ENCODE peak calls at places on chromosomes 12 and 14, in eight cellular contexts. V is mesenchymal stem cell; T is LNCaP clone FGC; W is CD8-positive, alpha-beta memory T cell; L is left ventricle myocardium inferior; S is A549; M is transverse colon; H is BE2C. C is an unnamed sample.

GRCh38 chr12:96422192-96422591 is 22.0 kb upstream of the CDK17 start:
- DNase-seq in L (no peak), H (no peak), V (no peak), W (no peak), S (no peak), M (no peak), T (no peak), C (no peak)

GRCh38 chr12:120981407-120981921 is 3.1 kb downstream of the HNF1A start:
- DNase-seq in L (no peak), W (no peak), T (no peak), M (no peak), H (no peak), V (no peak), S (no peak), C (no peak)

GRCh38 chr12:38956337-38956736 is 50.9 kb upstream of the CPNE8 start:
- DNase-seq in M (no peak), V (no peak), L (no peak), W (no peak), H (no peak), S (no peak), T (no peak), C (no peak)

GRCh38 chr12:113287899-113288282 is 47.0 kb downstream of the SLC8B1 start:
- DNase-seq in H (no peak), S (no peak), M (no peak), W (no peak), T (no peak), V (no peak), L (no peak), C (no peak)

GRCh38 chr12:21818627-21819026 is 44.1 kb upstream of the KCNJ8 start:
- DNase-seq in H (no peak), V (no peak), L (no peak), M (no peak), T (no peak), S (no peak), W (no peak), C (peak; percentile 51)

GRCh38 chr14:105487449-105487985 is 831 bp downstream of the CRIP1 start:
- DNase-seq in L (peak; percentile 67), H (no peak), S (no peak), W (peak; percentile 70), V (no peak), M (peak; percentile 81), T (no peak), C (no peak)

GRCh38 chr14:92653162-92653651 is 95.2 kb downstream of the LGMN start:
- DNase-seq in L (no peak), T (no peak), H (no peak), M (no peak), W (no peak), V (no peak), S (no peak), C (no peak)

GRCh38 chr12:47079894-47080724 is at the start of gene AMIGO2:
- DNase-seq in T (no peak), M (peak; percentile 36), W (peak; percentile 23), L (peak; percentile 51), H (no peak), S (peak; percentile 78), V (peak; percentile 77), C (no peak)

GRCh38 chr14:23578560-23579310 is at the start of gene JPH4:
- DNase-seq in W (no peak), T (no peak), L (no peak), V (no peak), M (no peak), S (no peak), H (no peak), C (no peak)

GRCh38 chr12:108884116-108885012 is 4.5 kb downstream of the DAO start:
- DNase-seq in T (peak; percentile 2), M (peak; percentile 67), W (peak; percentile 46), V (no peak), H (peak; percentile 63), S (peak; percentile 43), L (peak; percentile 39), C (no peak)

GRCh38 chr12:131895640-131896079 is 1.2 kb downstream of the ULK1 start:
- DNase-seq in T (no peak), W (no peak), V (peak; percentile 11), H (no peak), M (no peak), S (no peak), L (no peak), C (no peak)

GRCh38 chr14:101457177-101457935 is 103.9 kb upstream of the DIO3 start:
- DNase-seq in W (no peak), H (no peak), M (no peak), V (no peak), L (no peak), T (no peak), S (no peak), C (no peak)

GRCh38 chr12:47753021-47754001 is 5.4 kb downstream of the RAPGEF3 start:
- DNase-seq in W (no peak), M (peak; percentile 76), H (peak; percentile 85), T (peak; percentile 80), S (no peak), V (no peak), L (peak; percentile 88), C (no peak)

GRCh38 chr12:3250034-3250433 is 172.9 kb downstream of the TSPAN9 start:
- DNase-seq in S (no peak), V (no peak), W (no peak), H (no peak), M (no peak), L (no peak), T (no peak), C (no peak)

GRCh38 chr12:3249081-3249800 is 172.1 kb downstream of the TSPAN9 start:
- DNase-seq in V (no peak), S (no peak), M (no peak), T (no peak), W (no peak), L (no peak), H (no peak), C (no peak)

GRCh38 chr12:3251691-3252090 is 174.5 kb downstream of the TSPAN9 start:
- DNase-seq in W (no peak), S (no peak), H (no peak), M (no peak), T (no peak), V (no peak), L (peak; percentile 71), C (no peak)

GRCh38 chr12:3251067-3251466 is 173.9 kb downstream of the TSPAN9 start:
- DNase-seq in T (no peak), M (no peak), H (no peak), W (no peak), L (no peak), V (no peak), S (no peak), C (no peak)

GRCh38 chr12:3250576-3250975 is 173.4 kb downstream of the TSPAN9 start:
- DNase-seq in T (no peak), S (no peak), V (no peak), H (no peak), L (peak; percentile 80), M (no peak), W (no peak), C (no peak)
- H3K4me3 ChIP-seq in T (no peak overlapping the region), S (no peak overlapping the region), V (no peak overlapping the region), H (no peak overlapping the region), L (peak overlapping the region; percentile 34), M (no peak overlapping the region), W (no peak overlapping the region), C (no peak overlapping the region)

GRCh38 chr12:75209782-75210138 is at the start of gene KCNC2:
- DNase-seq in M (no peak), W (no peak), T (no peak), H (no peak), L (no peak), V (no peak), S (no peak), C (no peak)

GRCh38 chr12:75205556-75205955 is 4.1 kb downstream of the KCNC2 start:
- DNase-seq in W (no peak), L (no peak), S (no peak), M (no peak), H (no peak), V (no peak), T (no peak), C (no peak)

GRCh38 chr12:75212072-75212471 is 2.4 kb upstream of the KCNC2 start:
- DNase-seq in M (no peak), W (no peak), T (no peak), L (no peak), V (no peak), S (no peak), H (no peak), C (no peak)

GRCh38 chr12:75207338-75208083 is 2.1 kb downstream of the KCNC2 start:
- DNase-seq in W (no peak), L (no peak), T (no peak), S (no peak), H (no peak), V (no peak), M (no peak), C (no peak)

DNA sequence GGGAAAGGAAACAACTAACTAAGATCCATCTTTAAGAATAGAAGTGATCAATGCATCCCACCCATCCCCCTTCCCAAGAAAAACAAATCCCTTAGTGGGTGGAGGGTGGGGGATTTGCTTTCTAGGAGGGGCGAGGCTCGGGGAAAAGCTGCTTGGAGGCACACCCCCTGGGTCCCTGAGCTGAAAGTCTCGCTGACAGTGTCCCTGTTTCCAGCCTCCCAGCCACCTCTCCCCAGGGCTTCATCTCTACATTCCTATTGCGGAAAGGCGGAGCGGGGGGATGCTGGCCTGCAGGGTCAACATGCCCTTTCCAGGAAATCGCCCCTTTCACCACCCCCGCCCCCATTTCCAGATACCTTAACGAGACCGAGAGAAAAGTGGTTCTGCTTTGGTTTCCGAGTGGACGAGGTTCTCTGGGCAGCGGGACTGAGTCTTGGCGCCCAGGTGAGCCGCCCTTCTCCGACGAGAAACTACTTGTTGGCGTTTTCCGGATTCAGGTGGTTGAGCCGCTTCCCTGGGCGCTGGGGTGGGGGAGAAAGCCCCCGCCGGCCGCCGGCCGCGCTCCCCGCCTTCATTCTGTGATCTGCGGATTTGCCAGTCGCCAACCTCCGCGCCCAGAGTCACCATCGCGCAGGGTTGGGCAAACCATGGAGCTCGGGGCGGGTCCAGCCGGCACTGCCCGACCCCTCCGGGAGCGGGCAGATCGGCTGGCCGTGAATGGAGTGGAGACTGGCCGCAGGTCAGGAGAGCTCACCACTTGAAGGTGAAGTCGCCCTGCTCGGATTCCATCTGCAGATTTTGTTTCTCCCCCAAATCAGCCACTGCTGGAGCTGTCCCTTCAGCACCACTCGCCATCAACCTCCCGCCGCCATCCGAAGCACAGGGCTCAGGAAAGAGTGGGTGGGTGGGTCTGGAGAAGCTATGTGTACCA is 523 bp downstream of the KCNC2 start:
- DNase-seq in H (no peak), V (peak; percentile 38), S (no peak), W (no peak), M (no peak), L (no peak), T (peak; percentile 25), C (no peak)
- H3K4me3 ChIP-seq in H (no peak overlapping the region), V (peak overlapping the region; percentile 20), S (no peak overlapping the region), W (no peak overlapping the region), M (no peak overlapping the region), L (no peak overlapping the region), T (peak overlapping the region; percentile 38), C (peak overlapping the region; percentile 26)

DNA sequence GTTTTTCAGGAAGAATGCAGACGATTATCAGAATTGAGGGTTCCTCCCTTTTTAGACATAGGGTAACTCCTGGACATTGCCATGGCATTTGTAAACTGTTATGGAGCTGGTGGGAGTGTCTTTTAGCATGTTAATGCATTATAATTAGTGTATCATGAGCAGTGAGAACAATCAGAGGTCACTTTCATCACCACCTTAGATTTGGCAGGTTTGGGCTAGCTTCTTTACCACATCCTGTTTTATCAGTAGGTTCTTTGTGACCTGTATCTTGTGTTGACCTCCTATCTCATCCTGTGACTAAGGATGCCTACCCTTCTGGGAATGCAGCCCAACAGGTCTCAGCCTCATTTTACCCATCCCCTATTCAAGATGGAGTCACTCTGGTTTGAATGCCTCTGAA is 728.6 kb downstream of the GALC start:
- DNase-seq in M (no peak), W (no peak), S (no peak), L (no peak), T (no peak), H (no peak), V (no peak), C (no peak)
- H3K4me3 ChIP-seq in M (no peak overlapping the region), W (no peak overlapping the region), S (no peak overlapping the region), L (no peak overlapping the region), T (no peak overlapping the region), H (no peak overlapping the region), V (no peak overlapping the region), C (no peak overlapping the region)

GRCh38 chr12:51323966-51324895 is at the start of gene BIN2:
- DNase-seq in T (no peak), M (peak; percentile 74), W (peak; percentile 62), L (peak; percentile 56), S (no peak), V (no peak), H (no peak), C (no peak)
- H3K4me3 ChIP-seq in T (no peak within 1 kb of the TSS), M (peak within 1 kb of the TSS; percentile 14), W (peak within 1 kb of the TSS; percentile 80), L (peak within 1 kb of the TSS; percentile 35), S (no peak within 1 kb of the TSS), V (no peak within 1 kb of the TSS), H (no peak within 1 kb of the TSS), C (no peak within 1 kb of the TSS)

C was measured in skeletal muscle cell.